ENCODE peak calls at places on chromosome 9, in four cellular contexts. G, F, X and Y are unnamed samples.

GRCh38 chr9:36827593-36827992 is 206.5 kb downstream of the PAX5 start:
- DNase-seq in G (no peak), F (no peak), X (no peak), Y (no peak)

GRCh38 chr9:72443855-72444254 is 77.6 kb upstream of the TMC1 start:
- DNase-seq in X (no peak), G (no peak), F (no peak), Y (peak; percentile 39)

GRCh38 chr9:76658510-76659231 is 105.6 kb upstream of the PCA3 start:
- DNase-seq in G (no peak), X (no peak), F (no peak), Y (no peak)

GRCh38 chr9:7879551-7880245 is 80.1 kb upstream of the DMAC1 start:
- DNase-seq in F (no peak), X (no peak), G (peak; percentile 10), Y (no peak)

GRCh38 chr9:88567870-88568269 is 32.9 kb downstream of the NXNL2 start:
- DNase-seq in G (no peak), X (no peak), F (no peak), Y (no peak)

GRCh38 chr9:124264812-124265211 is 7.1 kb downstream of the NEK6 start:
- DNase-seq in X (no peak), G (no peak), F (peak; percentile 54), Y (peak; percentile 50)

GRCh38 chr9:131865446-131866195 is 125.7 kb upstream of the RAPGEF1 start:
- DNase-seq in G (no peak), F (no peak), X (no peak), Y (no peak)

GRCh38 chr9:127968717-127969383 is 11.9 kb downstream of the EEIG1 start:
- DNase-seq in X (peak; percentile 84), G (no peak), F (peak; percentile 65), Y (no peak)

GRCh38 chr9:29212590-29213373 is 1639.5 kb upstream of the C9orf72 start:
- DNase-seq in F (no peak), G (no peak), X (peak; percentile 50), Y (no peak)

GRCh38 chr9:134243778-134244467 is 79.6 kb upstream of the RNU6ATAC start:
- DNase-seq in G (no peak), F (peak; percentile 50), X (peak; percentile 47), Y (peak; percentile 78)

GRCh38 chr9:81611664-81612063 is 77.7 kb downstream of the TLE1 start:
- DNase-seq in X (no peak), G (no peak), F (no peak), Y (no peak)

GRCh38 chr9:128148509-128149000 is 698 bp upstream of the LCN2 start:
- DNase-seq in G (no peak), F (no peak), X (no peak), Y (no peak)

GRCh38 chr9:95055851-95056551 is 261.5 kb downstream of the FANCC start:
- DNase-seq in G (no peak), X (no peak), F (no peak), Y (no peak)

GRCh38 chr9:79164396-79164795 is 407.4 kb upstream of the TLE4 start:
- DNase-seq in G (no peak), X (peak; percentile 70), F (no peak), Y (no peak)

GRCh38 chr9:107733530-107733907 is 243.9 kb upstream of the KLF4 start:
- DNase-seq in X (peak; percentile 56), G (no peak), F (peak; percentile 28), Y (no peak)

GRCh38 chr9:113609562-113610318 is 146.2 kb downstream of the RGS3 start:
- DNase-seq in X (peak; percentile 97), G (no peak), F (peak; percentile 30), Y (no peak)

GRCh38 chr9:73980754-73981153 is 516.4 kb upstream of the RORB start:
- DNase-seq in G (no peak), X (no peak), F (no peak), Y (no peak)
- TF ChIP-seq POLR2AphosphoS5 in G (no peak), X (no peak), F (no peak), Y (no peak)

GRCh38 chr9:27125936-27126335 is 16.9 kb downstream of the TEK start:
- DNase-seq in F (no peak), G (no peak), X (no peak), Y (no peak)

GRCh38 chr9:27125030-27125429 is 16.0 kb downstream of the TEK start:
- DNase-seq in X (peak; percentile 31), G (no peak), F (peak; percentile 57), Y (no peak)

GRCh38 chr9:27124151-27124550 is 15.1 kb downstream of the TEK start:
- DNase-seq in G (no peak), X (no peak), F (no peak), Y (no peak)

GRCh38 chr9:27129221-27129620 is 20.2 kb downstream of the TEK start:
- DNase-seq in G (no peak), F (no peak), X (no peak), Y (no peak)

GRCh38 chr9:27126682-27127081 is 17.7 kb downstream of the TEK start:
- DNase-seq in X (no peak), F (no peak), G (no peak), Y (no peak)
- TF ChIP-seq POLR2AphosphoS5 in X (no peak), F (peak; percentile 39), G (no peak), Y (no peak)

GRCh38 chr9:99369327-99369722 is 147.2 kb downstream of the SEC61B start:
- DNase-seq in F (no peak), X (no peak), G (no peak), Y (no peak)

GRCh38 chr9:99366183-99366582 is 144.1 kb downstream of the SEC61B start:
- DNase-seq in G (no peak), X (no peak), F (no peak), Y (no peak)

GRCh38 chr9:99366601-99367000 is 144.5 kb downstream of the SEC61B start:
- DNase-seq in F (no peak), X (no peak), G (no peak), Y (no peak)

GRCh38 chr9:99371376-99371775 is 149.3 kb downstream of the SEC61B start:
- DNase-seq in G (no peak), X (no peak), F (no peak), Y (no peak)

GRCh38 chr9:99368341-99369326 is 146.6 kb downstream of the SEC61B start:
- DNase-seq in F (peak; percentile 10), G (no peak), X (no peak), Y (peak; percentile 25)
- TF ChIP-seq POLR2AphosphoS5 in F (no peak), G (no peak), X (peak; percentile 67), Y (no peak)

DNA sequence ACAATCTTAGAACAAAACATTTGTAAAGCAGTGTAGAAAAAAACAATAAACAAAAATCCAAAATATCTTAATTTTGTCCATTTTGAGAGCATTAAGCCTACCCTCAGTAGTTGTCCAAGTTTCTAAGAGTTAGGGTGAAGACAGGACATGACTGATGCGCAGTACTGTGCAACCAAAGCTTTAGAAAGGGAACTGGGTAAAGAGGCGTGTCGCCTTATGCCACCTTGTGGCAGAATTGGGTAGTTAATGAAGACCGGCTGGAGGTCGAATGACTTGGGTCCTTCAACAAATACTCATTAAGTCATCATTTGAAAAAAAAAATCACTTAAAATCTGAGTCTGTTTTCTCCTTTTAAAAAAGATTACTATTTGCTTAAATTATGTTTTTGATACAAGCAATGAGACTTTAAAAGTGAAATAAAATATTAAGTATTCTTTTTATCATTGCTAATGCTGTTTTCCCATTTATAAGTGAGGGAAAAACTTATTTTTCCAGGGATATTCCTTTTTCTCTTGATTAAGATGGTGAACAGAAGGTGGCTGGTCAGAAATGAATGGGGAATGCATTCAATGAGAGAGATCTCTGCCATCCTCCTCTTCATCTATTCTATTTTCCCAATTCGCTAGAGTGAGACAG is 3.5 kb upstream of the RNF20 start:
- DNase-seq in F (peak; percentile 77), G (no peak), X (peak; percentile 71), Y (peak; percentile 26)
- TF ChIP-seq POLR2AphosphoS5 in F (no peak), G (no peak), X (no peak), Y (no peak)

DNA sequence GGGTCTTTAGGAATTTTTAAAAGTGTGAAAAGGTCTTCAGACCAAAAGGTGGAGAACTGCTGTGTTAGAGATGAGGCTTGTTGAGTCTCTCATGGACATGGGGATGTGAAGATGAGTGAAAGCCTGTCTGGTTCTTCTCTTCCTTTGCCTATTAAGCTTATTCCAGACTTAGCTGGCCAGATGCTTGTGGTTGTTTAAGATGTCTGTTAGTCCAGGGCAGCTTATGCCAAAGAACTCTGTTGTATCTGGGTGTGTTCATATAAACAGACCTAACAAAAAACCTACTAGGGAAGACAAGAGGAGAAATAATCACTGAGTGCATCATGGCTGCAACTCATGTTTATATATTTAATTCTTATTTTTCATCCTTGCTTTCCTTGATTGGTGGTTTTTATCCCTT is 57.5 kb upstream of the NCS1 start:
- DNase-seq in G (no peak), X (no peak), F (no peak), Y (no peak)
- TF ChIP-seq POLR2AphosphoS5 in G (no peak), X (no peak), F (no peak), Y (no peak)